ENCODE peak calls at places on chromosomes 11 and 22, in ten cellular contexts. N, A, D, W, K, E, X, T, U and Y are unnamed samples.

GRCh38 chr11:76158394-76159302 is 47.7 kb downstream of the WNT11 start:
- DNase-seq in X (peak), A (no peak), T (no peak), D (no peak), W (no peak), U (no peak), K (no peak), E (peak), N (no peak), Y (no peak)

GRCh38 chr22:47201186-47201995 is 438.9 kb downstream of the TBC1D22A start:
- DNase-seq in T (no peak), N (peak), X (peak), A (peak), D (no peak), W (no peak), U (peak), K (no peak), E (peak), Y (no peak)

GRCh38 chr11:125091877-125092664 is 19.4 kb downstream of the TMEM218 start:
- DNase-seq in N (no peak), U (no peak), A (no peak), T (no peak), K (no peak), D (no peak), W (no peak), E (no peak), X (peak), Y (no peak)

GRCh38 chr11:63609971-63610580 is 4.2 kb downstream of the PLAAT3 start:
- DNase-seq in T (no peak), X (no peak), K (no peak), W (no peak), D (no peak), N (no peak), U (peak), A (peak), E (no peak), Y (no peak)

GRCh38 chr11:48193876-48194275 is 22.7 kb upstream of the OR4B1 start:
- DNase-seq in T (peak), W (no peak), N (no peak), K (no peak), U (no peak), A (no peak), X (no peak), E (no peak), D (no peak), Y (no peak)

GRCh38 chr22:46652081-46652929 is 32.1 kb downstream of the GRAMD4 start:
- DNase-seq in D (peak), N (no peak), U (no peak), E (no peak), A (no peak), T (peak), K (peak), W (peak), X (no peak), Y (peak)

GRCh38 chr22:37544955-37545702 is 15.2 kb upstream of the CDC42EP1 start:
- DNase-seq in X (no peak), K (peak), T (peak), W (peak), D (peak), E (peak), N (peak), A (peak), U (peak), Y (peak)

GRCh38 chr22:49660794-49661781 is 166.6 kb downstream of the BRD1 start:
- DNase-seq in A (peak), K (no peak), E (no peak), T (no peak), U (no peak), N (no peak), X (peak), W (no peak), D (no peak), Y (no peak)

GRCh38 chr22:25162561-25162960 is 37.1 kb upstream of the CRYBB3 start:
- DNase-seq in U (no peak), N (no peak), W (no peak), D (no peak), A (no peak), X (no peak), K (no peak), T (no peak), E (no peak), Y (no peak)

GRCh38 chr11:59707371-59707770 is 6.3 kb downstream of the OR10V1 start:
- DNase-seq in K (no peak), U (no peak), A (no peak), N (no peak), E (no peak), T (no peak), W (no peak), X (no peak), D (peak), Y (no peak)

GRCh38 chr11:123478352-123478986 is 48.4 kb downstream of the GRAMD1B start:
- DNase-seq in T (peak), K (peak), E (no peak), D (peak), X (no peak), A (peak), U (peak), N (peak), W (peak), Y (peak)

GRCh38 chr11:134656861-134657540 is 245.0 kb upstream of the B3GAT1 start:
- DNase-seq in U (peak), K (peak), W (no peak), X (peak), N (no peak), A (peak), T (no peak), E (no peak), D (no peak), Y (no peak)

GRCh38 chr22:49567894-49568750 is 259.6 kb downstream of the BRD1 start:
- DNase-seq in W (no peak), X (peak), K (no peak), N (no peak), U (no peak), A (peak), E (peak), D (no peak), T (no peak), Y (no peak)

GRCh38 chr11:15106201-15106965 is 8.3 kb upstream of the INSC start:
- DNase-seq in T (peak), U (no peak), E (no peak), X (no peak), D (no peak), W (no peak), A (no peak), N (no peak), K (no peak), Y (peak)

GRCh38 chr22:43182118-43182517 is 4.8 kb downstream of the TTLL12 start:
- DNase-seq in A (no peak), D (no peak), U (no peak), E (no peak), K (no peak), N (no peak), X (no peak), W (no peak), T (no peak), Y (no peak)
- TF ChIP-seq POLR2A in A (no peak), D (no peak), U (no peak), E (no peak), K (no peak), N (no peak), X (no peak), W (no peak), T (no peak), Y (no peak)

GRCh38 chr22:45422237-45422983 is 8.9 kb downstream of the RIBC2 start:
- DNase-seq in X (no peak), T (no peak), U (no peak), E (no peak), K (no peak), D (no peak), A (no peak), N (no peak), W (no peak), Y (no peak)
- TF ChIP-seq POLR2A in X (no peak), T (no peak), U (no peak), E (no peak), K (no peak), D (no peak), A (no peak), N (no peak), W (no peak), Y (no peak)

DNA sequence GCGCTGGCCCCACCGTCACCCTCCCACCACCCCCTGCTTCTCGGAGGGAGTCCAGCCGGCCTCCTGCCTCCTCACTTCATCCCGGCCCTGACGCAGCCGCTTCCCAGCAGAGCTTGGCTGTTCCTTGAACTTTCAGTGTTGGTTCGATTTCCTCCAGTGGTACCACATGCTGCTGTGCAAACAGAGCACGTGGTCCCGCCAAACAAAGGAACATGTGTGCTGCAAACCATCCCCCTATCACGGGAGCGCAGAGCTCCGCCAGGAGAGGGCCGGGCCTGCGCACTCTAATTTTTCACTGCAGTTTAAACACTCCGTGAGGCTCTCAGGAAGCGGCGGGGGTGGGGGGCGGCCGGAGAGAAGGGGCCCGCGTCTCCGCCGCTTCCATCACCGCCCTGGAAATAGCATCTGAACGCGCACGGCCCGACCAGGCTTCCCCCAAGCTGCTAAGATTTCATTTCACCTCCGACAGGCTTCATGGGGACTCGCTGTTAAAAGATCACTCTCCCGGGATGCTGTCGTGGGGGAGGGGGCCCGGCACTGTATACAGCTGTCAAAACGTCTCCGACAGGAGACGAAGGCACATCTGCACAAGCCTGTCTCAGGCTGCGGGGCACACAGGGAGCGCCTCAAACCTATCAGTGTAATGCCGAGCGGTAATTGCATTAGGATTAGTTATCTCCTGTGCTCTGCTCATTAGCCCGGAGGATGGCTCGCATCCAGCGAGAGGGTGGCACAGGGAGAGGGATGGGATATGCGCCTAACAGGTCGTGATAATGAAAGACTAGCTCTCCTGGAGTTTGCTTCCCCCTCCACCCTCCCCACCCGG is 269.9 kb upstream of the SORL1-AS1 start:
- DNase-seq in A (peak), D (no peak), T (peak), U (peak), W (peak), K (peak), E (no peak), N (peak), X (no peak), Y (peak)
- TF ChIP-seq POLR2A in A (peak), D (no peak), T (no peak), U (no peak), W (no peak), K (no peak), E (no peak), N (peak), X (no peak), Y (no peak)

DNA sequence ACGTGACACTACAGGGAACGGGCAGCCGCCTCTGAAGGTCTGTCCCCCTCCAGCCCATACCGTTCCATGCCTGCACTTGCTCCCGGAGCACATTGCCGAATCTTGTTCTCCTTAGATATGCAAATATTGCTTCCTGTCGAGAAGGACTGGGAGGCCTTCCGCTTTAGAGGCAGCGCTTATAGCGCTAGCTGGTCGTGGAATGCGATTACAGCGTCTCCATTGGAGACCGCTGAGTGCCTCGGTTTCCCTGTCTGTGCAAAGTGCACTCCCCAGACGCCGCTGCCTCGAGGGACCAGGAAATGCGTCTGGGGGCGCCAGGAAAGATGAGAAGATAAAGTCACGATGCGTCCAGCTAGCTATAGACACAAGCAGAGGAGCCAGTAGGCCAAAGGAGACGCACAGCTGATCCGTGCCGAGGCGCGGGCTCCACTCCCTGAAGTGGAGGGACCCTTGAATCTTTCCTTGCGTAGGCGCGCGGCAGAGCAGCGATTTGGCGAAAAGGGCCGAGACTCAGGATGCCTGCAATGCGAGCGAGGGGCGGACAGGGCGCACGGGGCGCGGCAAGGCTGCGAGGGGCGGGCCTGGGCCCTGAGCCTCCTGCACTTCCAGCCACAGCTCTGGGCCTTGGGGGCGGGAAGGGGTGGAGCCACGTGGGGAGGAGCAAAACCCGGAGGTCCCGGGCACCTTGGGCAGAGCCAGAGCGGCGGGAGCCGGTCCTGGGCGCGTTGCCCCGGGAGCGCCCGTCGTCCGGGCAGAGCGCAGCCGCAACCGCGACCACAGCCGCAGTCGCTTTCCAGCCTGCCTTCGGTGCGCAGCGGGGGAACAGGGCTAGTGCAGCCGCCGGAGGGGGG is at the start of gene RASSF10:
- DNase-seq in U (peak), D (peak), E (peak), W (peak), X (no peak), N (no peak), A (peak), K (no peak), T (no peak), Y (no peak)
- TF ChIP-seq POLR2A in U (no peak), D (peak), E (peak), W (no peak), X (no peak), N (no peak), A (peak), K (no peak), T (no peak), Y (no peak)